ENCODE peak calls at places on chromosomes 1 and 21, in nine cellular contexts. B is naive thymus-derived CD8-positive, alpha-beta T cell; X is activated naive CD8-positive, alpha-beta T cell treated with anti-CD3 and anti-CD28 coated beads, Interleukin-2, amount 50 U/mL, for 16 hours; H is ovary; P is stimulated activated CD4-positive, alpha-beta T cell treated with anti-CD3 and anti-CD28 coated beads, Interleukin-2, amount 100 ng/mL, for 48 hours; T is A549; U is posterior cingulate gyrus; O is kidney epithelial cell; K is mucosa of gallbladder. Y is an unnamed sample.

GRCh38 chr1:220926146-220926545 is 46.9 kb downstream of the HLX start:
- DNase-seq in B (no peak), X (no peak), H (no peak), P (no peak), T (no peak), U (no peak), O (no peak), K (no peak), Y (no peak)

GRCh38 chr21:41511858-41512257 is 3.9 kb upstream of the TMPRSS2 start:
- DNase-seq in B (no peak), X (no peak), H (no peak), P (no peak), T (no peak), U (no peak), O (no peak), K (no peak), Y (no peak)

GRCh38 chr1:244052011-244052727 is 1.1 kb downstream of the ZBTB18 start:
- DNase-seq in B (no peak), X (no peak), H (no peak), P (no peak), T (no peak), U (no peak), O (no peak), K (no peak), Y (no peak)

GRCh38 chr1:89085781-89086180 is 20.8 kb upstream of the GBP1 start:
- DNase-seq in B (no peak), X (peak; percentile 11), H (no peak), P (no peak), T (no peak), U (no peak), O (no peak), K (peak; percentile 45), Y (no peak)

GRCh38 chr1:154260127-154260526 is 12.3 kb upstream of the HAX1 start:
- DNase-seq in B (no peak), X (no peak), H (no peak), P (no peak), T (no peak), U (no peak), O (no peak), K (no peak), Y (no peak)

GRCh38 chr1:35202048-35202719 is 9.2 kb upstream of the SFPQ start:
- DNase-seq in B (peak; percentile 54), X (peak; percentile 37), H (peak; percentile 57), P (peak; percentile 53), T (peak; percentile 81), U (peak; percentile 77), O (peak; percentile 52), K (peak; percentile 84), Y (peak; percentile 70)

GRCh38 chr1:183106166-183106565 is 79.9 kb upstream of the LAMC2 start:
- DNase-seq in B (no peak), X (no peak), H (no peak), P (no peak), T (no peak), U (no peak), O (no peak), K (no peak), Y (no peak)

GRCh38 chr1:204087181-204087892 is 14.4 kb downstream of the SOX13 start:
- DNase-seq in B (no peak), X (no peak), H (no peak), P (no peak), T (no peak), U (no peak), O (no peak), K (no peak), Y (no peak)

GRCh38 chr1:56490619-56491018 is 88.7 kb downstream of the PLPP3 start:
- DNase-seq in B (no peak), X (no peak), H (no peak), P (no peak), T (no peak), U (no peak), O (no peak), K (no peak), Y (no peak)